ENCODE peak calls at places on chromosomes 13 and 19, in six cellular contexts. E is breast epithelium, W is stomach, S is suprapubic skin, I is K562, O is GM12892. U is an unnamed sample.

GRCh38 chr19:44884566-44884965 is 6.5 kb upstream of the TOMM40 start:
- DNase-seq in E (no peak), W (no peak), S (no peak), I (no peak), O (no peak), U (no peak)

GRCh38 chr19:18846862-18847515 is 15.2 kb downstream of the UPF1 start:
- DNase-seq in E (peak), W (peak), S (peak), I (peak), O (no peak), U (peak)

GRCh38 chr13:60372141-60372540 is 24.9 kb upstream of the TDRD3 start:
- DNase-seq in E (no peak), W (peak), S (no peak), I (no peak), O (no peak), U (no peak)

GRCh38 chr13:33285420-33286124 is at the start of gene STARD13:
- DNase-seq in E (peak), W (peak), S (peak), I (peak), O (peak), U (peak)

GRCh38 chr13:33409673-33410072 is 124.1 kb upstream of the STARD13 start:
- DNase-seq in E (no peak), W (no peak), S (no peak), I (no peak), O (no peak), U (no peak)

GRCh38 chr13:66673401-66673800 is 556.7 kb downstream of the PCDH9 start:
- DNase-seq in E (no peak), W (no peak), S (no peak), I (no peak), O (no peak), U (no peak)

GRCh38 chr19:35061583-35062373 is 20.3 kb downstream of the HPN start:
- DNase-seq in E (no peak), W (no peak), S (no peak), I (no peak), O (no peak), U (no peak)

GRCh38 chr19:36837525-36837901 is 674 bp downstream of the ZNF790 start:
- DNase-seq in E (no peak), W (no peak), S (no peak), I (no peak), O (no peak), U (no peak)

GRCh38 chr19:48970923-48971395 is 5.8 kb downstream of the FTL start:
- DNase-seq in E (no peak), W (peak), S (no peak), I (peak), O (peak), U (no peak)

DNA sequence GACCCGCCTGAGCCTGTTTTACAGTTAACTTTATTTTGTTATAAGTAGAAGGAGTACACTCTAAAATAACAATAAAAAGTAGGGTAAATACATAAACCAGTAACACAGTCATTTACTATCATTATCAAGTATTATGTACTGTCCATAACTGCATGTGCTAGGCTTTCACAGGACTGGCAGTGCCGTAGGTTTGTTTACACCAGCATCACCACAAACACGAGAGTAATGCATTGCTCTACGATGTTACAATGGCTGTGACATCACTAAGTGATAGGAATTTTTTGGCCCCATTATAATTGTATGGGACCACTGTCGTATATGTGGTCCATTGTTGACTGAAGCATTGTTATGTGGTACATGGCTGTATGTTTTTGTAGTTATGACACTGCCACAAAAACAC is 41.3 kb upstream of the SLC7A9 start:
- DNase-seq in E (no peak), W (no peak), S (no peak), I (no peak), O (no peak), U (no peak)
- TF ChIP-seq POLR2AphosphoS5 in E (no peak), W (no peak), S (no peak), I (no peak), O (no peak), U (no peak)

DNA sequence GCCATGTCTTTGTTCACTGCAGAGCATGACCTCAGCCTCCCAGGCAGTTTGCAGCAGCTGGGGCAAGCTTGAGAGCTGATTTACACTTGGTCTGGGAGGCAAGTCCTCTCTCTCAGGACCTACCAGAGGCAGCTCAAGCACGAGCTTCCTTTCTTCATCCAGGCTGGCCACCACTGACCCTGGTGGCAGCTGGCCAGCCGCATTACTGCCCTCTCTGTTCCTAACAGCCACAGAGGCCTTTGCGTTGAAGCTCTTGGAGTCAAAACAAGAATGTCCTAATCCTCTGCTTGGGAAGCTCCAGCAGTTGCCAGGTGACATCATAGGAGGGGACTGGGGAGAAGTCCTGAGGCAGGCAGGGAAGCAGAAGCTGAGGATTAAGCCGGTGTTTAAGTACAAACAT is 85.7 kb downstream of the NUFIP1 start:
- DNase-seq in E (peak), W (peak), S (peak), I (no peak), O (no peak), U (no peak)
- TF ChIP-seq POLR2AphosphoS5 in E (peak), W (peak), S (peak), I (no peak), O (no peak), U (no peak)

GRCh38 chr19:42282810-42283247 is 13.8 kb downstream of the CIC start:
- DNase-seq in E (no peak), W (no peak), S (no peak), I (peak), O (no peak), U (no peak)

GRCh38 chr19:42280761-42281174 is 11.7 kb downstream of the CIC start:
- DNase-seq in E (no peak), W (no peak), S (no peak), I (peak), O (no peak), U (no peak)

GRCh38 chr19:42282036-42282762 is 13.1 kb downstream of the CIC start:
- DNase-seq in E (no peak), W (no peak), S (no peak), I (no peak), O (no peak), U (no peak)

GRCh38 chr19:42279902-42280760 is 11.1 kb downstream of the CIC start:
- DNase-seq in E (peak), W (peak), S (peak), I (peak), O (peak), U (peak)

DNA sequence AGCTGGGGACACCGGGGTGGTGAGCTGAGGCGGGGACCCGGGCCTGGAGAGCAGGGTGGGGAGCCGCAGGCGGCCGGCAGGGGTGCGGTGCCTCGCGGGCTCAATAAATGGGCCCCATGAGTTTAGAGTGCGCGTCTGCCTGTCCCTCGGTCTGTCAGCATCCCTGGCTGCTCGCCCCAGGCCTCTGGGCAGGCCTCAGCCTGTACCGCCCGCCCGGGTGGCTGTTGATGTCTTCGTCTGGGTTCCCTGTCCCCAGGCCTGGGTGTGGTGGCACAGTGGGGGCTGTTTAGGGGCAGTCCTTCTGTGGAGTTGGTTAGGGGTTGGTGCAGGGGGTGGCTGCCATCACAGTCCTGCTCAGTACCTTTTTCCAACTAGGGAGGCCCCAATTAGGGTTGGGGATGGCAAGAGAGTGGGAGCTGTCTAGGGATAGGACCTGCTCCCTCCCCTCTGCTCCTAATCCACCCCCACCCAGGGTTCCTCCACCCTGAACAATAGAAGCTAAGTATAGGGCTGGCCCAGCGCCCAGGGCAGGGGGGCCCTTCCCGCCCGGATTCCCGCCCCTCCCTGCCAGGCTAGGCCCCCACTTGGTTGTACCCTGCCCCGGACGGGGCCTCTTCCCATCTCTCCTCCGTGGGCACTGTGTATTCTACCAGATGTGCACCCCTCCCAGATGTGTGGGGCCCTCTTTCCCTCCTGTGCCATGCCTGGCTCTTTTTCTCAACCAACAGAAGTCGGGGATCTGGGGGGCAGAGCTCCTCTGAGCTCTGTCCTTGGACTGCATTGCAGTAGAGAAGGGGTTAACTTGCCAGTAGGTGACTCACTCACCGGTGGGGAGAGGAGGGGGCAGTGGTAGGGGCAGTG is 12.4 kb downstream of the CIC start:
- DNase-seq in E (peak), W (no peak), S (peak), I (peak), O (no peak), U (peak)
- TF ChIP-seq POLR2AphosphoS5 in E (no peak), W (no peak), S (peak), I (no peak), O (no peak), U (no peak)

GRCh38 chr13:23902975-23903905 is 5.9 kb upstream of the C1QTNF9B start:
- DNase-seq in E (no peak), W (no peak), S (no peak), I (no peak), O (no peak), U (no peak)
- TF ChIP-seq POLR2AphosphoS5 in E (no peak), W (no peak), S (no peak), I (no peak), O (no peak), U (no peak)

GRCh38 chr19:8251025-8251472 is 41.9 kb downstream of the CERS4 start:
- DNase-seq in E (peak), W (peak), S (peak), I (no peak), O (no peak), U (no peak)
- TF ChIP-seq POLR2AphosphoS5 in E (peak), W (peak), S (peak), I (no peak), O (no peak), U (no peak)

GRCh38 chr13:29140277-29140676 is 320.1 kb downstream of the MTUS2 start:
- DNase-seq in E (no peak), W (no peak), S (no peak), I (no peak), O (no peak), U (no peak)
- TF ChIP-seq POLR2AphosphoS5 in E (no peak), W (peak), S (no peak), I (no peak), O (no peak), U (no peak)

DNA sequence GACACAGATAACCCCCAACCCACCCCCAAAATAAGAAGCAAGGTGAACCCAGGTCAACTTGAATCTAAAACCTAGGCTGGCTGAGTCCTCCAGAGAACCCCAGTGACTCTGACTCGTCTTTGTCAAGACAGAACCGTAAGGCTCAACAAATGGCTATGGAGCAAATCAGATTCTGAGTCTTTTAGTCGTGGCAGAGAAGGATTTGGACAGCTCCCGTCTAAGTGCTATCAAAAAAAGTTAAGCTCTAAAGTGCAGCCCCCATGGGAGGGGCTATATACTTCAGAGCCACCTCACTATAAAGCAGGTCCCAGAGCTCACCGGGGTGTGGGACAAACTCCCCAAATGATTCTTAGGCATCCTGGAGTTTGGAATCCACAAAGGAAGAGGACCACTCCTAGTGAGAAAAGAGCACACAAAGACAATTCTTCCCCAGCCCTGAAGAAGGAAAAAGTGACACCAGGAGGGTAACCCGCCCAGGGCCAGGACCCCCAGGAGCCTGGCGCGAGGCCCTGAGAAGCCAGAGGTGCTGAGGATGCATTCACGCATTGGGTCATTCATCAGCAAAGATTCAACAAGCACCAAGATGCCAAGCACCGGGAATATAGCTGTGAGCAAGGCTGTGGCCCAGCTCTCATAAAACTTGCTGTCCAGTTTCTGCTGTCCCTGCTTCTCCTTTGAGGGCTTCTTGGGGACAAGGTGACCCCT is 25.4 kb upstream of the C13orf42 start:
- DNase-seq in E (no peak), W (no peak), S (no peak), I (no peak), O (no peak), U (no peak)
- TF ChIP-seq POLR2AphosphoS5 in E (no peak), W (no peak), S (no peak), I (no peak), O (no peak), U (no peak)

GRCh38 chr19:51020988-51021651 is 1.6 kb upstream of the KLK10 start:
- DNase-seq in E (peak), W (peak), S (no peak), I (peak), O (no peak), U (no peak)
- TF ChIP-seq POLR2AphosphoS5 in E (no peak), W (no peak), S (no peak), I (no peak), O (no peak), U (no peak)

U was measured in HL-60.